ENCODE peak calls at places on chromosome 1, in four cellular contexts. One of them, this sample, is unnamed.

GRCh38 chr1:229048221-229048620 is 222.7 kb upstream of the RAB4A start:
- DNase-seq in HEK293T: no peak
- DNase-seq in K562: no peak
- DNase-seq in GM12878: no peak
- DNase-seq in this sample: no peak

GRCh38 chr1:117678246-117678977 is 72.6 kb downstream of the TENT5C start:
- DNase-seq in HEK293T: no peak
- DNase-seq in K562: no peak
- DNase-seq in GM12878: no peak
- DNase-seq in this sample: no peak

GRCh38 chr1:78627321-78627720 is 7.1 kb downstream of the IFI44L start:
- DNase-seq in HEK293T: no peak
- DNase-seq in K562: no peak
- DNase-seq in GM12878: no peak
- DNase-seq in this sample: no peak

GRCh38 chr1:155940531-155940992 is 876 bp upstream of the RXFP4 start:
- DNase-seq in HEK293T: no peak
- DNase-seq in K562: no peak
- DNase-seq in GM12878: no peak
- DNase-seq in this sample: peak; percentile 86

GRCh38 chr1:60345621-60346020 is 272.1 kb upstream of the C1orf87 start:
- DNase-seq in HEK293T: no peak
- DNase-seq in K562: no peak
- DNase-seq in GM12878: no peak
- DNase-seq in this sample: no peak

GRCh38 chr1:20992327-20993056 is 184.2 kb downstream of the EIF4G3 start:
- DNase-seq in HEK293T: no peak
- DNase-seq in K562: no peak
- DNase-seq in GM12878: no peak
- DNase-seq in this sample: no peak

GRCh38 chr1:98870959-98871903 is 133.4 kb downstream of the PLPPR5 start:
- DNase-seq in HEK293T: no peak
- DNase-seq in K562: no peak
- DNase-seq in GM12878: peak; percentile 73
- DNase-seq in this sample: no peak

GRCh38 chr1:198672124-198672523 is 33.3 kb downstream of the PTPRC start:
- DNase-seq in HEK293T: no peak
- DNase-seq in K562: no peak
- DNase-seq in GM12878: no peak
- DNase-seq in this sample: no peak

GRCh38 chr1:12276225-12276624 is 46.4 kb downstream of the VPS13D start:
- DNase-seq in HEK293T: peak; percentile 40
- DNase-seq in K562: peak; percentile 46
- DNase-seq in GM12878: no peak
- DNase-seq in this sample: peak; percentile 32

GRCh38 chr1:1616045-1616821 is 933 bp downstream of the MIB2 start:
- DNase-seq in HEK293T: no peak
- DNase-seq in K562: peak; percentile 85
- DNase-seq in GM12878: no peak
- DNase-seq in this sample: no peak
- TF ChIP-seq FOXK2 in HEK293T: no peak
- TF ChIP-seq FOXK2 in K562: no peak
- TF ChIP-seq FOXK2 in GM12878: no peak
- TF ChIP-seq FOXK2 in this sample: no peak

DNA sequence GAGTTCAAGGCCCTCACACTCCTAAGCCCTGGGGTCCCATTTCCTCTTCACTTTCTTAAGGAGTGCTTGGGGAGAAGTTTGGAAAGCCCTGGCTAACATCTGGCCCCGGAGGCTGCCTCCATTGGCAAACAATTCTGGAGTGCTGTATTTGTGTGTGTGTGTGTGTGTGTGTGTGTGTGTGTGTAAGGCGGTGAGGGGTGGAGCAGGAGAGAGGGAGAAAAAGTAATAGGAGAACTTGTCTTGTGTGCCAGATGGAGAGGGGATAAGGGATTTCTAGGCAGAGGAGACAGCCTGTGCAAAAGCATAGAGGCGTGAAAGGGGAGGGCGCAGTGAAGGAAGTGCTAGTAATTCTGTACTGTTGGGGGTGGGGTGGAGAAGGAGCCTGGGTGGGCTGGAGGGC is 609 bp upstream of the TRIM62 start:
- DNase-seq in HEK293T: peak; percentile 28
- DNase-seq in K562: no peak
- DNase-seq in GM12878: no peak
- DNase-seq in this sample: no peak
- TF ChIP-seq FOXK2 in HEK293T: no peak
- TF ChIP-seq FOXK2 in K562: no peak
- TF ChIP-seq FOXK2 in GM12878: no peak
- TF ChIP-seq FOXK2 in this sample: no peak

GRCh38 chr1:62368989-62369388 is 49.8 kb upstream of the KANK4 start:
- DNase-seq in HEK293T: no peak
- DNase-seq in K562: no peak
- DNase-seq in GM12878: no peak
- DNase-seq in this sample: no peak
- TF ChIP-seq FOXK2 in HEK293T: no peak
- TF ChIP-seq FOXK2 in K562: no peak
- TF ChIP-seq FOXK2 in GM12878: no peak
- TF ChIP-seq FOXK2 in this sample: no peak

GRCh38 chr1:50084389-50084788 is 24.3 kb upstream of the ELAVL4 start:
- DNase-seq in HEK293T: no peak
- DNase-seq in K562: no peak
- DNase-seq in GM12878: no peak
- DNase-seq in this sample: no peak

GRCh38 chr1:50077273-50077672 is 31.4 kb upstream of the ELAVL4 start:
- DNase-seq in HEK293T: no peak
- DNase-seq in K562: no peak
- DNase-seq in GM12878: no peak
- DNase-seq in this sample: no peak

GRCh38 chr1:50080904-50081586 is 27.7 kb upstream of the ELAVL4 start:
- DNase-seq in HEK293T: peak; percentile 20
- DNase-seq in K562: no peak
- DNase-seq in GM12878: no peak
- DNase-seq in this sample: peak; percentile 5
- TF ChIP-seq FOXK2 in HEK293T: no peak
- TF ChIP-seq FOXK2 in K562: no peak
- TF ChIP-seq FOXK2 in GM12878: no peak
- TF ChIP-seq FOXK2 in this sample: no peak

GRCh38 chr1:53237638-53238037 is 680 bp downstream of the MAGOH start:
- DNase-seq in HEK293T: no peak
- DNase-seq in K562: no peak
- DNase-seq in GM12878: no peak
- DNase-seq in this sample: no peak
- TF ChIP-seq FOXK2 in HEK293T: no peak
- TF ChIP-seq FOXK2 in K562: no peak
- TF ChIP-seq FOXK2 in GM12878: no peak
- TF ChIP-seq FOXK2 in this sample: no peak

GRCh38 chr1:1088036-1088800 is 14.1 kb upstream of the RNF223 start:
- DNase-seq in HEK293T: peak; percentile 3
- DNase-seq in K562: no peak
- DNase-seq in GM12878: no peak
- DNase-seq in this sample: no peak
- TF ChIP-seq FOXK2 in HEK293T: no peak
- TF ChIP-seq FOXK2 in K562: no peak
- TF ChIP-seq FOXK2 in GM12878: no peak
- TF ChIP-seq FOXK2 in this sample: no peak

GRCh38 chr1:90964444-90965035 is 57.3 kb downstream of the ZNF644 start:
- DNase-seq in HEK293T: no peak
- DNase-seq in K562: no peak
- DNase-seq in GM12878: no peak
- DNase-seq in this sample: peak; percentile 21

GRCh38 chr1:90957497-90957896 is 64.3 kb downstream of the ZNF644 start:
- DNase-seq in HEK293T: no peak
- DNase-seq in K562: no peak
- DNase-seq in GM12878: no peak
- DNase-seq in this sample: no peak

GRCh38 chr1:90959352-90960206 is 62.3 kb downstream of the ZNF644 start:
- DNase-seq in HEK293T: no peak
- DNase-seq in K562: no peak
- DNase-seq in GM12878: no peak
- DNase-seq in this sample: peak; percentile 74

GRCh38 chr1:90963651-90964050 is 58.2 kb downstream of the ZNF644 start:
- DNase-seq in HEK293T: no peak
- DNase-seq in K562: no peak
- DNase-seq in GM12878: no peak
- DNase-seq in this sample: no peak

DNA sequence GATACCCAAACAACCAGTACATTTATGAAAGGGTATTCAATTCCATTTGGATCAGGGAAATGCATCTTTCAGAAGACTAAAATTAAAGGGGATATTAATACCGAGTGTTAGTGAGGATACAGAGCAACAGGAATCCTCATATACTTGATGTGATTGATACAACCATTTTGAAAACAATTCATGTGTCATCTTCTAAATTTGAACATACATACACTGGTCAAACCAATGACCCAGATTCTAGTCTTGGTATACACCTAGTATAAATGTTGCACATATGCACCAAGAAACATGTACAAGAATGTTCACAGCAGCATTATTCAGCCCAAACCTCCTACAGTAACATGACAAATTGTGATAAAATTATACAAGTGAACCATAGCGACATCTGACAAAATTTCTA is 58.6 kb downstream of the ZNF644 start:
- DNase-seq in HEK293T: no peak
- DNase-seq in K562: no peak
- DNase-seq in GM12878: no peak
- DNase-seq in this sample: no peak
- TF ChIP-seq FOXK2 in HEK293T: no peak
- TF ChIP-seq FOXK2 in K562: no peak
- TF ChIP-seq FOXK2 in GM12878: no peak
- TF ChIP-seq FOXK2 in this sample: no peak

GRCh38 chr1:22870201-22870871 is 102.3 kb downstream of the LACTBL1 start:
- DNase-seq in HEK293T: no peak
- DNase-seq in K562: no peak
- DNase-seq in GM12878: no peak
- DNase-seq in this sample: no peak
- TF ChIP-seq FOXK2 in HEK293T: no peak
- TF ChIP-seq FOXK2 in K562: no peak
- TF ChIP-seq FOXK2 in GM12878: no peak
- TF ChIP-seq FOXK2 in this sample: no peak

This sample was measured in HepG2.